ENCODE peak calls at places on chromosomes 3 and 15, in six cellular contexts. One of them, this sample, is unnamed.

GRCh38 chr3:100893590-100893989 is 99.6 kb downstream of the ABI3BP start:
- DNase-seq in A549: no peak
- DNase-seq in K562: no peak
- DNase-seq in spleen: no peak
- DNase-seq in heart left ventricle: no peak
- DNase-seq in ovary: no peak
- DNase-seq in this sample: no peak

GRCh38 chr15:87863152-87863551 is 393.4 kb downstream of the NTRK3 start:
- DNase-seq in A549: no peak
- DNase-seq in K562: no peak
- DNase-seq in spleen: no peak
- DNase-seq in heart left ventricle: no peak
- DNase-seq in ovary: no peak
- DNase-seq in this sample: no peak

GRCh38 chr3:181913254-181913653 is 201.5 kb downstream of the SOX2 start:
- DNase-seq in A549: no peak
- DNase-seq in K562: no peak
- DNase-seq in spleen: no peak
- DNase-seq in heart left ventricle: no peak
- DNase-seq in ovary: no peak
- DNase-seq in this sample: no peak

GRCh38 chr3:197007296-197007940 is 22.2 kb downstream of the MELTF start:
- DNase-seq in A549: no peak
- DNase-seq in K562: peak
- DNase-seq in spleen: peak
- DNase-seq in heart left ventricle: no peak
- DNase-seq in ovary: no peak
- DNase-seq in this sample: no peak

GRCh38 chr15:50418041-50418583 is 6.1 kb upstream of the USP8 start:
- DNase-seq in A549: no peak
- DNase-seq in K562: no peak
- DNase-seq in spleen: no peak
- DNase-seq in heart left ventricle: no peak
- DNase-seq in ovary: peak
- DNase-seq in this sample: no peak

GRCh38 chr3:89212614-89213013 is 105.2 kb downstream of the EPHA3 start:
- DNase-seq in A549: no peak
- DNase-seq in K562: no peak
- DNase-seq in spleen: no peak
- DNase-seq in heart left ventricle: no peak
- DNase-seq in ovary: no peak
- DNase-seq in this sample: no peak

GRCh38 chr15:70778258-70779076 is 15.1 kb upstream of the UACA start:
- DNase-seq in A549: peak
- DNase-seq in K562: no peak
- DNase-seq in spleen: no peak
- DNase-seq in heart left ventricle: no peak
- DNase-seq in ovary: no peak
- DNase-seq in this sample: no peak

GRCh38 chr3:45881031-45882022 is 5.0 kb upstream of the CCR9 start:
- DNase-seq in A549: no peak
- DNase-seq in K562: peak
- DNase-seq in spleen: no peak
- DNase-seq in heart left ventricle: no peak
- DNase-seq in ovary: no peak
- DNase-seq in this sample: no peak

GRCh38 chr3:190495796-190496195 is 18.1 kb upstream of the IL1RAP start:
- DNase-seq in A549: no peak
- DNase-seq in K562: no peak
- DNase-seq in spleen: no peak
- DNase-seq in heart left ventricle: no peak
- DNase-seq in ovary: no peak
- DNase-seq in this sample: no peak

GRCh38 chr3:111971533-111971932 is 7.3 kb upstream of the ABHD10 start:
- DNase-seq in A549: no peak
- DNase-seq in K562: no peak
- DNase-seq in spleen: no peak
- DNase-seq in heart left ventricle: peak
- DNase-seq in ovary: peak
- DNase-seq in this sample: no peak

GRCh38 chr3:43869491-43869890 is 178.8 kb downstream of the ABHD5 start:
- DNase-seq in A549: no peak
- DNase-seq in K562: no peak
- DNase-seq in spleen: no peak
- DNase-seq in heart left ventricle: no peak
- DNase-seq in ovary: no peak
- DNase-seq in this sample: no peak

GRCh38 chr3:187783098-187783497 is 37.8 kb upstream of the BCL6 start:
- DNase-seq in A549: no peak
- DNase-seq in K562: no peak
- DNase-seq in spleen: no peak
- DNase-seq in heart left ventricle: peak
- DNase-seq in ovary: no peak
- DNase-seq in this sample: no peak

GRCh38 chr3:144763878-144764454 is 792.3 kb downstream of the DIPK2A start:
- DNase-seq in A549: no peak
- DNase-seq in K562: no peak
- DNase-seq in spleen: no peak
- DNase-seq in heart left ventricle: no peak
- DNase-seq in ovary: no peak
- DNase-seq in this sample: no peak

GRCh38 chr3:111164621-111165020 is 93.0 kb downstream of the NECTIN3 start:
- DNase-seq in A549: no peak
- DNase-seq in K562: no peak
- DNase-seq in spleen: no peak
- DNase-seq in heart left ventricle: no peak
- DNase-seq in ovary: no peak
- DNase-seq in this sample: no peak

GRCh38 chr3:63015614-63016016 is 140.4 kb upstream of the CADPS start:
- DNase-seq in A549: no peak
- DNase-seq in K562: no peak
- DNase-seq in spleen: peak
- DNase-seq in heart left ventricle: no peak
- DNase-seq in ovary: no peak
- DNase-seq in this sample: no peak

GRCh38 chr3:8663177-8664061 is 18.8 kb upstream of the SSUH2 start:
- DNase-seq in A549: peak
- DNase-seq in K562: peak
- DNase-seq in spleen: no peak
- DNase-seq in heart left ventricle: peak
- DNase-seq in ovary: peak
- DNase-seq in this sample: peak

GRCh38 chr3:134737520-134737919 is 57.5 kb upstream of the EPHB1 start:
- DNase-seq in A549: no peak
- DNase-seq in K562: peak
- DNase-seq in spleen: no peak
- DNase-seq in heart left ventricle: no peak
- DNase-seq in ovary: no peak
- DNase-seq in this sample: no peak

GRCh38 chr3:157174616-157175498 is 14.9 kb upstream of the CCNL1 start:
- DNase-seq in A549: peak
- DNase-seq in K562: peak
- DNase-seq in spleen: peak
- DNase-seq in heart left ventricle: peak
- DNase-seq in ovary: peak
- DNase-seq in this sample: peak
- TF ChIP-seq POLR2A in A549: peak
- TF ChIP-seq POLR2A in K562: peak
- TF ChIP-seq POLR2A in spleen: peak
- TF ChIP-seq POLR2A in heart left ventricle: no peak
- TF ChIP-seq POLR2A in ovary: peak
- TF ChIP-seq POLR2A in this sample: peak

DNA sequence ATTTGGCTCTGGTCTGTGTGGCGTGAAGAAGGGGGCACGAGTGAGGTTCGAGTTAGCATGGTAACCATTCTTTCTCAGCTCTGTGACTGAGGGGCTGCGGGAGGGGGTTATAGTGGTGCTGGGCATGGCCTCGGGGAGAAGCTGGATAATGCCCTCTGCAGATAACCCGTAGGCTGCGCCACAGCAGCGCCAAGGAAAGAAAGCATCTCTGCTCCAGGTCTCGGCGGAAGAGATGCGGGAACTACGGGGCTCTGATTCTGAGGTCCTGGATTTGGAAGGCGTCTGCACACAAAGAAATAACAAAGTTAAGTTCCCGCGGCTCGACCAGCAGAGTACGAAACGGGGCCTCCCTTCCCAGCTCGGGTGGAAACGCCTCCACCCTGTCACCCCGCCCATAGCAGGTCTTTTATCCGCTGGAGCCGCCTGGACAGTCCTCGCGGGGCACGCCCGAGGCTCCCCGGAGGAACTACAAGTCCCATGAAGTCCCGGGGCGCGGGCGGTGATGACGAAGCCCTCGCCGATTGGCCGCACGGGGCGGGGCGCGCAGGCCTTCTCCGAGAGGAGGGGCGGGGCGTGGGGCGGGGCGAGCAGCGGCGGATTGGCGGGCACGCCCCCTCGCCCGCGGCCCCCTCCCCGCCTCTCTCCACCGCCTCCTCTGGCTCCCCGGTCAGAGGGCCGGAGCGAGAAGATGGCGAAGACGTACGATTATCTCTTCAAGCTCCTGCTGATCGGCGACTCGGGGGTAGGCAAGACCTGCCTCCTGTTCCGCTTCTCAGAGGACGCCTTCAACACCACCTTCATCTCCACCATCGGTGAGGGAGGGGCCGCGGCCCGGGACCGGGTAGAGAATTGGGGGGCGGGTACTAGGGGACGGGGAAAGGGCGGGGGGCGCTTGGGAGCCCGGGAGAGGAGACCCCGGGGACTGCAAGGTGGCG is at the start of gene RAB8B:
- DNase-seq in A549: peak
- DNase-seq in K562: peak
- DNase-seq in spleen: peak
- DNase-seq in heart left ventricle: peak
- DNase-seq in ovary: peak
- DNase-seq in this sample: peak
- TF ChIP-seq POLR2A in A549: peak
- TF ChIP-seq POLR2A in K562: peak
- TF ChIP-seq POLR2A in spleen: peak
- TF ChIP-seq POLR2A in heart left ventricle: peak
- TF ChIP-seq POLR2A in ovary: peak
- TF ChIP-seq POLR2A in this sample: peak

GRCh38 chr3:185825639-185826481 is 1.0 kb upstream of the IGF2BP2 start:
- DNase-seq in A549: peak
- DNase-seq in K562: no peak
- DNase-seq in spleen: peak
- DNase-seq in heart left ventricle: peak
- DNase-seq in ovary: peak
- DNase-seq in this sample: no peak

GRCh38 chr3:185823280-185824044 is 1.4 kb downstream of the IGF2BP2 start:
- DNase-seq in A549: no peak
- DNase-seq in K562: peak
- DNase-seq in spleen: peak
- DNase-seq in heart left ventricle: peak
- DNase-seq in ovary: peak
- DNase-seq in this sample: peak

GRCh38 chr3:185825379-185825638 is 467 bp upstream of the IGF2BP2 start:
- DNase-seq in A549: no peak
- DNase-seq in K562: peak
- DNase-seq in spleen: no peak
- DNase-seq in heart left ventricle: no peak
- DNase-seq in ovary: no peak
- DNase-seq in this sample: peak

GRCh38 chr3:185824051-185824466 is 783 bp downstream of the IGF2BP2 start:
- DNase-seq in A549: no peak
- DNase-seq in K562: no peak
- DNase-seq in spleen: peak
- DNase-seq in heart left ventricle: peak
- DNase-seq in ovary: peak
- DNase-seq in this sample: peak

DNA sequence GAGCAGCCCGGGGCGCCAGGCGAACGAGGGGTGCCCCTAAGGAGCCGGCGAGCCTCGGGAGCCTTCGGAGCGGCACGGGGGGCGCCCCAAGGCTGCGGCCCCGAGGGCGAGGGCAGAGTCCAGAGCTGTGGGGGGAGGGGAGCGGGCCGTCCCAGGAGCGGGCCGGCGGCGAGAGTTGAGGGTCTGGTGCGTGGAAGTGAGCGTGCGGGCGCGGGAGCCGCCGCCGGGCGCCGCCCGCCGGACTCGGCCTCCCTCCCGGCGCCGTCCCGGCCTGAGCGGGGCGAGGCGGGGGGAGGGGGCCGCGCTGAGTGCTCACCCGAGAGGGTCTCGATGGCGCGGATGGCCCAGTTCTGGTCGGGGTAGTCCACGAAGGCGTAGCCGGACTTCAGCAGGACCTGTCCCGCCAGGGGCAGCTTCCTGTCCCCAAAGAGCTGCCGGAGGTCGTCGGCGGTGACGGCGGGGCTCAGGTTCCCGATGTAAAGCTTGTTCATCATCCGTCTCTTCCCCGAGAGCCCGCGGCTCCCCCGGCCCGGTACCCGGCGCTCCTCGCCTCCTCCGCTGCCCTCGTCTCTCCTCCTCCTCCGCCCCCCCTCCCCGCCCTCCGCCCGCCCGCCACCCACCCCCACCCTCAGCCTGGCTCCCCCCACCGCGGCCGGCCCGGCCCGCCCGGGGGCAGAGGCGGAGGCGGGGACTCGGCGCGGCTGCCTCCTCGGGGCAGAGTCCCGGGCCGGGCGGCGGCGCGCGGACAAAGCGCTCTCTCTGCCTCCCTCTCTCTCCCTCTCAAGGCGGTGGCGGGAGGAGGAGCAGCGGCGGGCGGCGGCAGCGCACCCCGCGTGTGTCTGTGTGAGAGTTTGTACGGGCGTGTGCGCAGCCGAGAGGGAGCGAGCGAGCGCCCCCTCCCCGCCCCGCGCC is at the start of gene IGF2BP2:
- DNase-seq in A549: peak
- DNase-seq in K562: peak
- DNase-seq in spleen: peak
- DNase-seq in heart left ventricle: peak
- DNase-seq in ovary: peak
- DNase-seq in this sample: peak
- TF ChIP-seq POLR2A in A549: peak
- TF ChIP-seq POLR2A in K562: peak
- TF ChIP-seq POLR2A in spleen: peak
- TF ChIP-seq POLR2A in heart left ventricle: no peak
- TF ChIP-seq POLR2A in ovary: no peak
- TF ChIP-seq POLR2A in this sample: no peak

GRCh38 chr3:52532517-52532837 is 1.2 kb downstream of the NT5DC2 start:
- DNase-seq in A549: no peak
- DNase-seq in K562: peak
- DNase-seq in spleen: peak
- DNase-seq in heart left ventricle: peak
- DNase-seq in ovary: peak
- DNase-seq in this sample: peak

GRCh38 chr3:52533623-52534280 is at the start of gene NT5DC2:
- DNase-seq in A549: peak
- DNase-seq in K562: peak
- DNase-seq in spleen: peak
- DNase-seq in heart left ventricle: peak
- DNase-seq in ovary: peak
- DNase-seq in this sample: peak

GRCh38 chr3:52530918-52531635 is 2.6 kb downstream of the NT5DC2 start:
- DNase-seq in A549: no peak
- DNase-seq in K562: no peak
- DNase-seq in spleen: peak
- DNase-seq in heart left ventricle: peak
- DNase-seq in ovary: peak
- DNase-seq in this sample: no peak

GRCh38 chr3:52532838-52533622 is 627 bp downstream of the NT5DC2 start:
- DNase-seq in A549: peak
- DNase-seq in K562: peak
- DNase-seq in spleen: peak
- DNase-seq in heart left ventricle: peak
- DNase-seq in ovary: peak
- DNase-seq in this sample: peak

GRCh38 chr3:52531636-52532516 is 1.8 kb downstream of the NT5DC2 start:
- DNase-seq in A549: no peak
- DNase-seq in K562: no peak
- DNase-seq in spleen: peak
- DNase-seq in heart left ventricle: peak
- DNase-seq in ovary: peak
- DNase-seq in this sample: no peak
- TF ChIP-seq POLR2A in A549: no peak
- TF ChIP-seq POLR2A in K562: no peak
- TF ChIP-seq POLR2A in spleen: no peak
- TF ChIP-seq POLR2A in heart left ventricle: no peak
- TF ChIP-seq POLR2A in ovary: no peak
- TF ChIP-seq POLR2A in this sample: no peak

This sample was measured in GM12891.